ENCODE peak calls at places on chromosomes 5 and 9, in seven cellular contexts. One of them, this sample, is unnamed. For H3K4me1, the result is how much of the 10 kb centered on the place peaks cover.

GRCh38 chr9:101219030-101219429 is 165.8 kb downstream of the BAAT start:
- DNase-seq in neural progenitor cell: no peak
- DNase-seq in thyroid gland: no peak
- DNase-seq in HCT116: no peak
- DNase-seq in tibial artery: no peak
- DNase-seq in mammary epithelial cell: no peak
- DNase-seq in A549: no peak
- DNase-seq in this sample: no peak

GRCh38 chr5:110925398-110925797 is 146.1 kb upstream of the TSLP start:
- DNase-seq in A549: no peak
- DNase-seq in neural progenitor cell: no peak
- DNase-seq in HCT116: no peak
- DNase-seq in thyroid gland: no peak
- DNase-seq in tibial artery: no peak
- DNase-seq in mammary epithelial cell: no peak
- DNase-seq in this sample: no peak

GRCh38 chr9:113395000-113395861 is 5.9 kb downstream of the ALAD start:
- DNase-seq in A549: no peak
- DNase-seq in tibial artery: no peak
- DNase-seq in neural progenitor cell: no peak
- DNase-seq in mammary epithelial cell: no peak
- DNase-seq in HCT116: no peak
- DNase-seq in thyroid gland: no peak
- DNase-seq in this sample: no peak

GRCh38 chr5:81779125-81779934 is 28.4 kb upstream of the SSBP2 start:
- DNase-seq in mammary epithelial cell: no peak
- DNase-seq in HCT116: no peak
- DNase-seq in A549: no peak
- DNase-seq in neural progenitor cell: no peak
- DNase-seq in tibial artery: peak
- DNase-seq in thyroid gland: peak
- DNase-seq in this sample: no peak

GRCh38 chr5:154418344-154418820 is 27.4 kb upstream of the SAP30L start:
- DNase-seq in neural progenitor cell: no peak
- DNase-seq in thyroid gland: no peak
- DNase-seq in HCT116: no peak
- DNase-seq in mammary epithelial cell: no peak
- DNase-seq in A549: no peak
- DNase-seq in tibial artery: no peak
- DNase-seq in this sample: no peak

GRCh38 chr5:153779852-153780251 is 258.9 kb downstream of the FAM114A2 start:
- DNase-seq in thyroid gland: no peak
- DNase-seq in tibial artery: no peak
- DNase-seq in A549: no peak
- DNase-seq in HCT116: no peak
- DNase-seq in neural progenitor cell: no peak
- DNase-seq in mammary epithelial cell: no peak
- DNase-seq in this sample: no peak

GRCh38 chr5:127011151-127011550 is 19.2 kb downstream of the MARCHF3 start:
- DNase-seq in tibial artery: no peak
- DNase-seq in neural progenitor cell: no peak
- DNase-seq in thyroid gland: peak
- DNase-seq in HCT116: no peak
- DNase-seq in mammary epithelial cell: peak
- DNase-seq in A549: no peak
- DNase-seq in this sample: peak

GRCh38 chr5:41193462-41194166 is 19.7 kb downstream of the C6 start:
- DNase-seq in A549: peak
- DNase-seq in HCT116: no peak
- DNase-seq in tibial artery: peak
- DNase-seq in thyroid gland: peak
- DNase-seq in mammary epithelial cell: no peak
- DNase-seq in neural progenitor cell: no peak
- DNase-seq in this sample: no peak

GRCh38 chr9:136791466-136792276 is 527 bp downstream of the TMEM141 start:
- DNase-seq in thyroid gland: peak
- DNase-seq in neural progenitor cell: peak
- DNase-seq in HCT116: peak
- DNase-seq in A549: peak
- DNase-seq in tibial artery: peak
- DNase-seq in mammary epithelial cell: peak
- DNase-seq in this sample: peak

GRCh38 chr5:179801304-179802206 is 5.1 kb downstream of the MGAT4B start:
- DNase-seq in HCT116: no peak
- DNase-seq in thyroid gland: peak
- DNase-seq in mammary epithelial cell: peak
- DNase-seq in neural progenitor cell: peak
- DNase-seq in tibial artery: peak
- DNase-seq in A549: peak
- DNase-seq in this sample: peak

GRCh38 chr9:127136880-127137639 is 14.6 kb upstream of the ANGPTL2 start:
- DNase-seq in A549: no peak
- DNase-seq in thyroid gland: no peak
- DNase-seq in neural progenitor cell: no peak
- DNase-seq in HCT116: no peak
- DNase-seq in mammary epithelial cell: no peak
- DNase-seq in tibial artery: no peak
- DNase-seq in this sample: no peak

GRCh38 chr9:135073741-135074305 is 13.6 kb upstream of the OLFM1 start:
- DNase-seq in tibial artery: peak
- DNase-seq in A549: no peak
- DNase-seq in thyroid gland: no peak
- DNase-seq in HCT116: no peak
- DNase-seq in mammary epithelial cell: no peak
- DNase-seq in neural progenitor cell: no peak
- DNase-seq in this sample: no peak

GRCh38 chr5:120228262-120229031 is 235.7 kb upstream of the PRR16 start:
- DNase-seq in A549: peak
- DNase-seq in mammary epithelial cell: peak
- DNase-seq in thyroid gland: no peak
- DNase-seq in neural progenitor cell: peak
- DNase-seq in HCT116: peak
- DNase-seq in tibial artery: no peak
- DNase-seq in this sample: no peak

GRCh38 chr9:137366891-137367381 is 56.0 kb downstream of the EXD3 start:
- DNase-seq in tibial artery: no peak
- DNase-seq in A549: no peak
- DNase-seq in mammary epithelial cell: no peak
- DNase-seq in thyroid gland: no peak
- DNase-seq in neural progenitor cell: no peak
- DNase-seq in HCT116: no peak
- DNase-seq in this sample: no peak

GRCh38 chr5:1299961-1300360 is 5.1 kb upstream of the TERT start:
- DNase-seq in thyroid gland: no peak
- DNase-seq in mammary epithelial cell: no peak
- DNase-seq in A549: no peak
- DNase-seq in neural progenitor cell: no peak
- DNase-seq in HCT116: no peak
- DNase-seq in tibial artery: no peak
- DNase-seq in this sample: no peak

GRCh38 chr9:70061776-70062175 is 18.1 kb downstream of the MAMDC2 start:
- DNase-seq in mammary epithelial cell: no peak
- DNase-seq in thyroid gland: no peak
- DNase-seq in neural progenitor cell: no peak
- DNase-seq in A549: no peak
- DNase-seq in HCT116: no peak
- DNase-seq in tibial artery: no peak
- DNase-seq in this sample: no peak

GRCh38 chr9:89505795-89506385 is 8.0 kb upstream of the SEMA4D start:
- DNase-seq in A549: no peak
- DNase-seq in thyroid gland: peak
- DNase-seq in neural progenitor cell: peak
- DNase-seq in tibial artery: no peak
- DNase-seq in HCT116: no peak
- DNase-seq in mammary epithelial cell: no peak
- DNase-seq in this sample: no peak

GRCh38 chr9:109918359-109919163 is 138.6 kb downstream of the PALM2AKAP2 start:
- DNase-seq in mammary epithelial cell: no peak
- DNase-seq in HCT116: no peak
- DNase-seq in neural progenitor cell: no peak
- DNase-seq in thyroid gland: no peak
- DNase-seq in tibial artery: no peak
- DNase-seq in A549: no peak
- DNase-seq in this sample: no peak

GRCh38 chr9:101398335-101398929 is at the start of the genes MRPL50 and ZNF189:
- DNase-seq in tibial artery: peak
- DNase-seq in HCT116: peak
- DNase-seq in mammary epithelial cell: peak
- DNase-seq in thyroid gland: peak
- DNase-seq in neural progenitor cell: peak
- DNase-seq in A549: peak
- DNase-seq in this sample: peak

GRCh38 chr9:1366300-1366699 is 316.1 kb downstream of the DMRT2 start:
- DNase-seq in HCT116: no peak
- DNase-seq in mammary epithelial cell: no peak
- DNase-seq in tibial artery: no peak
- DNase-seq in thyroid gland: no peak
- DNase-seq in A549: no peak
- DNase-seq in neural progenitor cell: no peak
- DNase-seq in this sample: no peak

GRCh38 chr5:122532035-122532434 is 220.0 kb downstream of the SNCAIP start:
- DNase-seq in HCT116: no peak
- DNase-seq in tibial artery: no peak
- DNase-seq in neural progenitor cell: peak
- DNase-seq in mammary epithelial cell: no peak
- DNase-seq in A549: no peak
- DNase-seq in thyroid gland: no peak
- DNase-seq in this sample: no peak

GRCh38 chr5:74934949-74935751 is 69.0 kb upstream of the FAM169A start:
- DNase-seq in mammary epithelial cell: peak
- DNase-seq in HCT116: peak
- DNase-seq in tibial artery: no peak
- DNase-seq in thyroid gland: no peak
- DNase-seq in A549: no peak
- DNase-seq in neural progenitor cell: peak
- DNase-seq in this sample: no peak

GRCh38 chr9:132031467-132031866 is 48.2 kb downstream of the MED27 start:
- DNase-seq in A549: no peak
- DNase-seq in mammary epithelial cell: no peak
- DNase-seq in thyroid gland: no peak
- DNase-seq in HCT116: no peak
- DNase-seq in tibial artery: no peak
- DNase-seq in neural progenitor cell: no peak
- DNase-seq in this sample: no peak

GRCh38 chr5:176441921-176442323 is 6.3 kb upstream of the FAF2 start:
- DNase-seq in A549: no peak
- DNase-seq in tibial artery: no peak
- DNase-seq in neural progenitor cell: peak
- DNase-seq in thyroid gland: no peak
- DNase-seq in HCT116: no peak
- DNase-seq in mammary epithelial cell: peak
- DNase-seq in this sample: peak

GRCh38 chr5:176438959-176439757 is 9.0 kb upstream of the FAF2 start:
- DNase-seq in tibial artery: no peak
- DNase-seq in A549: peak
- DNase-seq in HCT116: no peak
- DNase-seq in mammary epithelial cell: peak
- DNase-seq in thyroid gland: no peak
- DNase-seq in neural progenitor cell: no peak
- DNase-seq in this sample: no peak

GRCh38 chr5:176440932-176441706 is 7.1 kb upstream of the FAF2 start:
- DNase-seq in mammary epithelial cell: no peak
- DNase-seq in A549: no peak
- DNase-seq in HCT116: no peak
- DNase-seq in neural progenitor cell: no peak
- DNase-seq in tibial artery: no peak
- DNase-seq in thyroid gland: no peak
- DNase-seq in this sample: no peak

GRCh38 chr5:176432707-176433106 is 15.5 kb upstream of the FAF2 start:
- DNase-seq in tibial artery: no peak
- DNase-seq in neural progenitor cell: no peak
- DNase-seq in mammary epithelial cell: no peak
- DNase-seq in A549: no peak
- DNase-seq in thyroid gland: no peak
- DNase-seq in HCT116: no peak
- DNase-seq in this sample: no peak

GRCh38 chr5:176436641-176437040 is 11.5 kb upstream of the FAF2 start:
- DNase-seq in A549: no peak
- DNase-seq in mammary epithelial cell: peak
- DNase-seq in thyroid gland: no peak
- DNase-seq in neural progenitor cell: no peak
- DNase-seq in HCT116: no peak
- DNase-seq in tibial artery: no peak
- DNase-seq in this sample: no peak
- H3K4me1 ChIP-seq in A549: under half
- H3K4me1 ChIP-seq in mammary epithelial cell: under half
- H3K4me1 ChIP-seq in thyroid gland: under half
- H3K4me1 ChIP-seq in neural progenitor cell: under half
- H3K4me1 ChIP-seq in HCT116: under half
- H3K4me1 ChIP-seq in tibial artery: under half
- H3K4me1 ChIP-seq in this sample: under half

GRCh38 chr5:16776611-16777251 is 159.4 kb downstream of the MYO10 start:
- DNase-seq in thyroid gland: peak
- DNase-seq in A549: peak
- DNase-seq in HCT116: no peak
- DNase-seq in tibial artery: no peak
- DNase-seq in neural progenitor cell: peak
- DNase-seq in mammary epithelial cell: no peak
- DNase-seq in this sample: no peak
- TF ChIP-seq CTCF in thyroid gland: no peak
- TF ChIP-seq CTCF in A549: peak
- TF ChIP-seq CTCF in HCT116: no peak
- TF ChIP-seq CTCF in tibial artery: peak
- TF ChIP-seq CTCF in neural progenitor cell: peak
- TF ChIP-seq CTCF in mammary epithelial cell: no peak
- TF ChIP-seq CTCF in this sample: peak

DNA sequence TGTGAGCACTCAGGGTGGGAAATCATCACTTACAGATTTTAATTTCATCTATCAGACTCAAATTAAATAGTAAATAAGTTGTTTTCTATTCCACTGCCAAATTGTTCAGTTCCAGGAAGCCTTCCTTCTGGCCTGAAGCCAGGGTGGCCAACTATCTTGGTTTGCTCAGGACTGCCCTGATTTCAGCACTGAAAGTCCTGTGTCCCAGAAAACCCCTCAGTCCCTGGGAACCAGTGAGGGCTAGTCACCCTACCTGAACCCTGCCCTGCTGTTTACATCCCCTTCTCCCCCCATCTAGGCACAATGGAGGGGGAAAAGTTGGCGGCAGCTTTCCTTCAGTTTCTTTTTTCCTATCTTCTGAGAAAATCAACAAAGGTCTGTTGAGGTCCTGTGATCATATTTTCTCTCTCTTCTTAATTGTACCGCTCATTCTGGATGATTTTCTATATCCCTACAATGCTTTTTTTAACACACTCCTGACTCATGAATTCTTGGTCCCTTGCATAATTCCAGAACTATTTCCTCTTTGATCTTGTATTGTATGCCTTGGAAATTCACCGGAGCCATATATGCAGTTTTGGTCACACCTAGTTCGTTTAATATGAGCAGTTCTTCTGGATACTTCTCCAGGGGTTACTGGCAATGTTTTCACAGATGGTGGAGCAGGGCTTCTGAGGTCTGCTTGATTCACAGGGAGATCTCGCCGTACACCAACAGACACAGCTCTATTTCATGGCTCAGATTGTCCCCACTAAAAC is 103.8 kb downstream of the MAP1B start:
- DNase-seq in thyroid gland: peak
- DNase-seq in mammary epithelial cell: peak
- DNase-seq in neural progenitor cell: no peak
- DNase-seq in tibial artery: no peak
- DNase-seq in A549: peak
- DNase-seq in HCT116: no peak
- DNase-seq in this sample: peak
- H3K27ac ChIP-seq in thyroid gland: peak
- H3K27ac ChIP-seq in mammary epithelial cell: peak
- H3K27ac ChIP-seq in neural progenitor cell: no peak
- H3K27ac ChIP-seq in tibial artery: peak
- H3K27ac ChIP-seq in A549: peak
- H3K27ac ChIP-seq in HCT116: peak
- H3K27ac ChIP-seq in this sample: no peak

GRCh38 chr5:10528827-10529226 is 35.0 kb upstream of the ANKRD33B start:
- DNase-seq in neural progenitor cell: no peak
- DNase-seq in tibial artery: peak
- DNase-seq in thyroid gland: no peak
- DNase-seq in A549: no peak
- DNase-seq in mammary epithelial cell: no peak
- DNase-seq in HCT116: no peak
- DNase-seq in this sample: no peak
- H3K4me1 ChIP-seq in neural progenitor cell: under half
- H3K4me1 ChIP-seq in tibial artery: under half
- H3K4me1 ChIP-seq in thyroid gland: under half
- H3K4me1 ChIP-seq in A549: under half
- H3K4me1 ChIP-seq in mammary epithelial cell: under half
- H3K4me1 ChIP-seq in HCT116: half or more
- H3K4me1 ChIP-seq in this sample: under half

This sample was measured in foreskin keratinocyte.